ENCODE peak calls at places on chromosomes 13 and 19, in six cellular contexts. Y is cardiac muscle cell, O is fibroblast of villous mesenchyme, K is BJ, R is fibroblast of the aortic adventitia, T is cardiac fibroblast. G is an unnamed sample.

GRCh38 chr19:18611327-18612050 is 1.2 kb upstream of the TMEM59L start:
- DNase-seq in O (no peak), T (no peak), K (no peak), Y (no peak), R (no peak), G (no peak)

GRCh38 chr13:111610077-111610476 is 289.6 kb downstream of the TEX29 start:
- DNase-seq in Y (no peak), K (no peak), R (no peak), T (no peak), O (no peak), G (no peak)

GRCh38 chr13:26946675-26947342 is 186.2 kb upstream of the GPR12 start:
- DNase-seq in K (no peak), O (peak; percentile 81), T (peak; percentile 82), Y (peak; percentile 75), R (peak; percentile 86), G (peak; percentile 62)

GRCh38 chr13:57634829-57635165 is 3.3 kb downstream of the PCDH17 start:
- DNase-seq in O (no peak), Y (no peak), T (no peak), R (no peak), K (no peak), G (no peak)

GRCh38 chr13:39893808-39894207 is 238.3 kb downstream of the COG6 start:
- DNase-seq in K (no peak), O (no peak), Y (no peak), T (peak; percentile 48), R (peak; percentile 69), G (no peak)

GRCh38 chr19:17305517-17306284 is at the start of gene MRPL34:
- DNase-seq in O (peak; percentile 99), T (peak; percentile 99), K (peak; percentile 94), R (peak; percentile 99), Y (peak; percentile 98), G (peak; percentile 98)

GRCh38 chr13:113547248-113547971 is 37.1 kb upstream of the TFDP1 start:
- DNase-seq in Y (no peak), O (peak; percentile 30), T (peak; percentile 28), R (peak; percentile 75), K (no peak), G (peak; percentile 86)

GRCh38 chr13:50377726-50378270 is 362.6 kb downstream of the KCNRG start:
- DNase-seq in T (no peak), O (no peak), Y (no peak), K (no peak), R (no peak), G (no peak)

GRCh38 chr13:42752731-42753130 is 28.7 kb upstream of the FAM216B start:
- DNase-seq in O (no peak), K (no peak), Y (no peak), T (no peak), R (no peak), G (no peak)

GRCh38 chr13:107866007-107866665 is 349.2 kb downstream of the LIG4 start:
- DNase-seq in T (peak; percentile 29), K (no peak), R (no peak), Y (peak; percentile 60), O (peak; percentile 38), G (no peak)

GRCh38 chr19:17244618-17245534 is 843 bp downstream of the NR2F6 start:
- DNase-seq in K (no peak), R (no peak), O (no peak), T (no peak), Y (no peak), G (no peak)

GRCh38 chr19:9673912-9674668 is 810 bp downstream of the ZNF562 start:
- DNase-seq in K (no peak), O (no peak), R (peak; percentile 6), Y (no peak), T (peak; percentile 6), G (peak; percentile 40)

GRCh38 chr13:30762643-30763042 is 27.3 kb downstream of the ALOX5AP start:
- DNase-seq in T (no peak), R (peak; percentile 25), K (no peak), Y (no peak), O (no peak), G (peak; percentile 36)

GRCh38 chr13:90447735-90448103 is 899.8 kb upstream of the MIR17HG start:
- DNase-seq in R (peak; percentile 51), T (peak; percentile 53), O (peak; percentile 16), Y (no peak), K (peak; percentile 36), G (peak; percentile 69)

GRCh38 chr13:25920931-25921330 is 130.9 kb downstream of the SHISA2 start:
- DNase-seq in Y (no peak), O (no peak), R (no peak), T (no peak), K (no peak), G (no peak)

GRCh38 chr13:29125145-29125933 is 305.2 kb downstream of the MTUS2 start:
- DNase-seq in Y (peak; percentile 22), T (no peak), K (no peak), R (no peak), O (no peak), G (no peak)

GRCh38 chr13:37094840-37095239 is 10.6 kb downstream of the CSNK1A1L start:
- DNase-seq in K (no peak), R (no peak), Y (no peak), T (no peak), O (no peak), G (no peak)
- H3K4me3 ChIP-seq in K (no peak overlapping the region), R (no peak overlapping the region), Y (no peak overlapping the region), T (no peak overlapping the region), O (no peak overlapping the region), G (no peak overlapping the region)

DNA sequence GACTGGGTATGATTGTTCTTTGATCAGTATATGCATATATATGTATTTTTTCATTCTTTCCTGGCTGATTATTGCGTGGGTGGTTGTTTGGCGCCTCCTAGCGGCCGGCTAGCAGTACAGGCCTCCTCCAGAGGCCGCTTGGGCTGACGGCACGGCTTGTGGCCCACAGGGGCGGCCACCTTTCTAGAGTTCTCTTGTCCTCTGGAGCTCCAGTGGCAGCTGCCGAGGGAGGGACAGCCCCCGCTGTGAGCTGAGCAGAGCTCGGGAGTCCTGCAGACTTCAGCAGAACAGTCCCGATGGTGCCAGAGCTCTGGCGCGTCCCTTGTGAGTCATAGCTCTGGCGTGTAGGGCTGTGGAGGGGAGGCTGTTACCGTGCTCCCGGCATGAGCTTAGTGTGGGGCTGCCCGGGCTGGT is 22.5 kb upstream of the ZNF429 start:
- DNase-seq in Y (peak; percentile 55), T (peak; percentile 48), K (no peak), R (peak; percentile 22), O (peak; percentile 71), G (peak; percentile 48)
- TF ChIP-seq CTCF in Y (peak; percentile 47), T (peak; percentile 55), K (peak; percentile 59), R (peak; percentile 50), O (peak; percentile 74), G (peak; percentile 44)

GRCh38 chr13:75771818-75772217 is 135.7 kb downstream of the LMO7 start:
- DNase-seq in Y (no peak), T (peak; percentile 67), K (no peak), R (peak; percentile 85), O (peak; percentile 71), G (peak; percentile 85)
- H3K4me3 ChIP-seq in Y (no peak overlapping the region), T (no peak overlapping the region), K (no peak overlapping the region), R (no peak overlapping the region), O (no peak overlapping the region), G (no peak overlapping the region)

GRCh38 chr19:3801412-3802096 is 15.4 kb upstream of the MATK start:
- DNase-seq in R (peak; percentile 2), Y (peak; percentile 32), T (peak; percentile 13), O (no peak), K (no peak), G (no peak)
- TF ChIP-seq CTCF in R (peak; percentile 43), Y (peak; percentile 26), T (peak; percentile 11), O (peak; percentile 23), K (peak; percentile 42), G (peak; percentile 21)

DNA sequence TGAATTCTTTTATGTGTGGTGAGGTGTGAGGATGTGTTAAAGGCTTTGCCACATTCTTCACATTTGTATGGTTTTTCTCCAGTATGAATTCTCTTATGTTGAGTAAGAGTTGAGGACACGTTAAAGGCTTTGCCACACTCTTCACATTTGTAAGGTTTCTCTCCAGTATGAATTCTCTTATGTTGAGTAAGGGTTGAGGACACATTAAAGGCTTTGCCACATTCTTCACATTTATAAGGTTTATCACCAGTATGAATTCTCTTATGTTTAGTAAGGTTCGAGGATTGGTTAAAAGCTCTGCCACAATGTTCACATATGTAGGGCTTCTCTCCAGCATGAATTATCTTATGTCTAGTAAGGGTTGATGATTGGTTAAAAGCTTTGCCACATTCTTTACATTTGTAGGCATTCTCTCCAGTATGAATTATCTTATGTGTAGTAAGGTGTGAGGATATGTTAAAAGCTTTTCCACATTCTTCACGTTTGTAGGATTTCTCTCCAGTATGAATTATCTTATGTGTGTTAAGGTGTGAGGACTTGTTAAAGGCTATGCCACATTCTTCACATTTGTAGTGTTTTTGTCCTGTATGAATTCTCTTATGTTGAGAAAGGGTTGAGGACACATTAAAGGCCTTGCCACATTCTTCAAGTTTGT is 27.1 kb downstream of the ZNF724 start:
- DNase-seq in K (no peak), Y (no peak), R (no peak), O (no peak), T (no peak), G (peak; percentile 4)
- H3K4me3 ChIP-seq in K (no peak overlapping the region), Y (no peak overlapping the region), R (no peak overlapping the region), O (no peak overlapping the region), T (no peak overlapping the region), G (no peak overlapping the region)

GRCh38 chr19:1591421-1592022 is 1.1 kb downstream of the MBD3 start:
- DNase-seq in Y (peak; percentile 32), O (peak; percentile 12), R (no peak), T (peak; percentile 13), K (no peak), G (no peak)

GRCh38 chr19:1587872-1588271 is 4.8 kb downstream of the MBD3 start:
- DNase-seq in R (no peak), K (no peak), O (no peak), T (no peak), Y (no peak), G (no peak)

GRCh38 chr19:1592755-1593628 is at the start of gene MBD3:
- DNase-seq in Y (peak; percentile 99), K (peak; percentile 39), R (peak; percentile 92), O (peak; percentile 95), T (peak; percentile 97), G (peak; percentile 89)

GRCh38 chr19:1592023-1592754 is 476 bp downstream of the MBD3 start:
- DNase-seq in K (peak; percentile 25), O (peak; percentile 90), R (peak; percentile 86), Y (peak; percentile 96), T (peak; percentile 94), G (peak; percentile 84)

DNA sequence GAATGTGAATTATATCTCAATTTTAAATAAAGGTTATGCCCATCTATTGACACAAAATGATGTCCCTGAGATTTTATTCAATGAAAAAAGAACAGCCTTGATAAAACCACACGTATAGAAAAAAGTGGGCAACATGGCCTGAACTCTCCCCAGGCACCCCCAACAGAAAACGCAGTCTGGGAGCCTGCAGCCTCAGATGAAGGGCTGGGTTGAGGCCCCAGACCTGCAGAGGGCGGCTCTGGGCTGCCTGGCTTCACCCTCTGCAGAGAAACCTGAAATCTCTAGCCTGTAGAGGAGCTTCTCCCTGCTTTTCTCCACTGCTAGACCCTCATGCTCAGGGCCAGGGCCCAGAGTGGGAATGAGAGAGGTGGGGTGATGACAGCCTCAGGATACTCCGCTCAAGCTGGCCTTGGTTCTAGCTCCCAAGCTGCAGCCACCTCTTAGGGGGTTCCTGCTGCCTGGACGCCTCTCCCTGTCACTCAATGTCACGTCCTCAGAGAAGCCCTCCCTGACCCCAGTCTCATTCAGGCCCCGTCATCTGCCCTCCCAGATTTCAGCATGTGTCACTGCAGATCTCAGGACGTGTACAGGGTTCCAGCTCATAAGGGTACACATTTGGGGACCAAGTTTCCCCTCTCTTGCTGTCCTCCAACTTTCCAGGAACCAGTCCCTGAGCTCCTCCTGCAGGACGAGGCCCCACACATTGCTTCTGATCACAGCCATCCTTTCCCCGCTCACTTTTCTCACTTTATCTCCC is 1.8 kb downstream of the MBD3 start:
- DNase-seq in T (peak; percentile 37), R (no peak), K (no peak), O (no peak), Y (peak; percentile 59), G (peak; percentile 31)
- TF ChIP-seq CTCF in T (peak; percentile 58), R (peak; percentile 47), K (peak; percentile 62), O (peak; percentile 36), Y (peak; percentile 44), G (peak; percentile 37)